ENCODE peak calls at places on chromosome 14, in five cellular contexts. K, E, M, Y and G are unnamed samples. For H3K4me1, the result is how much of the 10 kb centered on the place peaks cover.

GRCh38 chr14:103854017-103854808 is 6.8 kb upstream of the PPP1R13B start:
- DNase-seq in K (no peak), M (no peak), Y (no peak), E (no peak), G (no peak)

GRCh38 chr14:98168196-98168985 is 1103.6 kb downstream of the BCL11B start:
- DNase-seq in K (no peak), M (no peak), Y (no peak), E (no peak), G (no peak)

GRCh38 chr14:70721542-70721941 is 79.8 kb downstream of the TTC9 start:
- DNase-seq in Y (no peak), M (no peak), K (peak), E (no peak), G (no peak)

GRCh38 chr14:50050171-50050570 is 66.2 kb downstream of the VCPKMT start:
- DNase-seq in Y (no peak), M (no peak), E (no peak), K (no peak), G (no peak)

GRCh38 chr14:24996930-24997329 is 53.0 kb downstream of the STXBP6 start:
- DNase-seq in Y (no peak), K (no peak), E (no peak), M (no peak), G (no peak)

GRCh38 chr14:28152453-28153044 is 614.0 kb upstream of the FOXG1 start:
- DNase-seq in K (no peak), Y (no peak), M (no peak), E (no peak), G (no peak)

GRCh38 chr14:70642313-70643235 is 858 bp downstream of the TTC9 start:
- DNase-seq in M (no peak), E (no peak), Y (no peak), K (no peak), G (no peak)

GRCh38 chr14:81302613-81303012 is 81.9 kb upstream of the GTF2A1 start:
- DNase-seq in K (no peak), E (no peak), Y (no peak), M (no peak), G (no peak)

GRCh38 chr14:87613856-87614255 is 379.1 kb downstream of the GALC start:
- DNase-seq in M (no peak), K (peak), E (no peak), Y (no peak), G (no peak)

GRCh38 chr14:35394326-35394725 is 10.2 kb downstream of the NFKBIA start:
- DNase-seq in Y (no peak), E (no peak), M (no peak), K (no peak), G (no peak)

GRCh38 chr14:34710006-34710405 is 4.4 kb downstream of the CFL2 start:
- DNase-seq in Y (no peak), E (no peak), M (no peak), K (no peak), G (no peak)

GRCh38 chr14:98514016-98514415 is 758.0 kb downstream of the BCL11B start:
- DNase-seq in M (no peak), K (no peak), E (no peak), Y (no peak), G (no peak)

GRCh38 chr14:104138098-104138890 is at the start of gene KIF26A:
- DNase-seq in M (no peak), Y (no peak), E (no peak), K (no peak), G (no peak)

GRCh38 chr14:24312736-24313507 is 1.6 kb downstream of the LTB4R start:
- DNase-seq in M (no peak), K (no peak), E (no peak), Y (no peak), G (no peak)

GRCh38 chr14:90815817-90816662 is at the start of gene TTC7B:
- DNase-seq in Y (no peak), E (peak), K (peak), M (no peak), G (no peak)

GRCh38 chr14:92926931-92927330 is 4.0 kb downstream of the CHGA start:
- DNase-seq in Y (no peak), E (no peak), M (no peak), K (no peak), G (no peak)

GRCh38 chr14:80946797-80947196 is 5.3 kb upstream of the CEP128 start:
- DNase-seq in Y (no peak), K (no peak), E (no peak), M (no peak), G (no peak)

GRCh38 chr14:68564826-68565760 is 227.8 kb downstream of the ZFP36L1 start:
- DNase-seq in M (no peak), E (no peak), Y (no peak), K (peak), G (no peak)

GRCh38 chr14:28301179-28301578 is 465.4 kb upstream of the FOXG1 start:
- DNase-seq in E (no peak), M (no peak), K (no peak), Y (no peak), G (no peak)

GRCh38 chr14:26941521-26941920 is 343.7 kb upstream of the NOVA1 start:
- DNase-seq in M (no peak), Y (no peak), E (no peak), K (no peak), G (no peak)

GRCh38 chr14:67232066-67232465 is 9.2 kb upstream of the PALS1 start:
- DNase-seq in E (no peak), K (no peak), Y (no peak), M (no peak), G (no peak)

GRCh38 chr14:78286210-78286609 is 116.0 kb downstream of the NRXN3 start:
- DNase-seq in E (no peak), M (no peak), Y (no peak), K (no peak), G (no peak)

GRCh38 chr14:95011449-95012020 is 145.8 kb downstream of the DICER1 start:
- DNase-seq in K (no peak), M (no peak), Y (no peak), E (no peak), G (no peak)

GRCh38 chr14:104586832-104587620 is 7.5 kb downstream of the C14orf180 start:
- DNase-seq in E (peak), M (no peak), K (no peak), Y (peak), G (peak)

GRCh38 chr14:101120636-101121398 is 217.3 kb upstream of the RTL1 start:
- DNase-seq in Y (peak), E (peak), K (peak), M (peak), G (no peak)

GRCh38 chr14:44988694-44989093 is 26.7 kb downstream of the TOGARAM1 start:
- DNase-seq in M (no peak), Y (no peak), K (no peak), E (no peak), G (no peak)

GRCh38 chr14:55098561-55098898 is 30.5 kb upstream of the LGALS3 start:
- DNase-seq in K (no peak), Y (no peak), M (no peak), E (no peak), G (no peak)
- H3K4me1 ChIP-seq in K (under half), Y (under half), M (under half), E (half or more), G (under half)

GRCh38 chr14:73783107-73783727 is 68.4 kb upstream of the PTGR2 start:
- DNase-seq in E (no peak), Y (no peak), K (no peak), M (no peak), G (no peak)
- H3K4me1 ChIP-seq in E (half or more), Y (under half), K (under half), M (under half), G (under half)

GRCh38 chr14:100084591-100084990 is 19.4 kb downstream of the EVL start:
- DNase-seq in Y (no peak), M (no peak), E (no peak), K (no peak), G (no peak)
- H3K4me1 ChIP-seq in Y (under half), M (under half), E (under half), K (under half), G (under half)

GRCh38 chr14:21215130-21215878 is 53.9 kb downstream of the HNRNPC start:
- DNase-seq in M (no peak), Y (no peak), E (no peak), K (no peak), G (no peak)
- H3K4me1 ChIP-seq in M (under half), Y (under half), E (half or more), K (under half), G (under half)

DNA sequence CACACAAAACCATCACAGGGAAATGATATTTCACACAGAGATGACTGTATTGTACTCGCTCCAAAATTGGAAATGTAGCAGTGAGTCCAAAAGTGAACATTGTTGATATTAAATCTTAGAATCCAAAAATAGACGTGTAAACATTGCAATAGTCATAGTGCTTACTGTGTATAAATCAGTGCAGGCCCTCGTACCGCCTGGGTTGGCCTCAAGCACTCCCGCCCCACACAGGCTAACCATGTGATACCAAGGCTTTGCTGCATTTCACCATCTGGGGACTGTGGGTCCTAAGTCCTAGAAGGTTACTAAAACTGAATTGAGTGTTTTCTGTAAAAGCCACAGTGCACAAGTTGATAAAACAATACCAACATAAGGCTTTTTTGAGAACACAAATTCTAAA is 107.3 kb downstream of the PPP2R5E start:
- DNase-seq in K (peak), E (peak), M (peak), Y (peak), G (peak)
- H3K4me1 ChIP-seq in K (under half), E (half or more), M (under half), Y (under half), G (under half)

GRCh38 chr14:102317564-102318248 is 1.8 kb upstream of the ZNF839 start:
- DNase-seq in M (no peak), Y (no peak), K (no peak), E (no peak), G (no peak)
- H3K4me1 ChIP-seq in M (under half), Y (under half), K (under half), E (half or more), G (half or more)

GRCh38 chr14:61495809-61496208 is 174.4 kb downstream of the PRKCH start:
- DNase-seq in M (no peak), Y (no peak), E (no peak), K (no peak), G (no peak)
- H3K4me1 ChIP-seq in M (under half), Y (under half), E (under half), K (under half), G (under half)